ENCODE peak calls at places on chromosomes 11 and 22, in four cellular contexts. C is GM12878, F is HepG2, H is K562. P is an unnamed sample.

GRCh38 chr11:73317373-73317772 is 9.3 kb downstream of the ARHGEF17 start:
- DNase-seq in C (no peak), F (no peak), H (no peak), P (no peak)

GRCh38 chr11:95599959-95600586 is 189.5 kb downstream of the FAM76B start:
- DNase-seq in C (no peak), F (no peak), H (no peak), P (no peak)

GRCh38 chr11:65310756-65311155 is 3.9 kb upstream of the CDC42EP2 start:
- DNase-seq in C (no peak), F (no peak), H (no peak), P (no peak)

GRCh38 chr11:122441702-122442092 is 213.8 kb upstream of the UBASH3B start:
- DNase-seq in C (no peak), F (no peak), H (no peak), P (no peak)

GRCh38 chr11:12125609-12126149 is 15.3 kb downstream of the MICAL2 start:
- DNase-seq in C (no peak), F (no peak), H (no peak), P (no peak)

GRCh38 chr22:21835378-21835777 is 32.1 kb downstream of the MAPK1 start:
- DNase-seq in C (no peak), F (no peak), H (no peak), P (no peak)

GRCh38 chr11:121909571-121909970 is 206.4 kb downstream of the BLID start:
- DNase-seq in C (no peak), F (no peak), H (no peak), P (no peak)

GRCh38 chr11:36237341-36237740 is 51.9 kb downstream of the COMMD9 start:
- DNase-seq in C (no peak), F (no peak), H (no peak), P (no peak)

GRCh38 chr11:83035070-83035854 is 36.4 kb downstream of the RAB30 start:
- DNase-seq in C (no peak), F (no peak), H (no peak), P (no peak)

GRCh38 chr11:99534812-99535211 is 514.1 kb downstream of the CNTN5 start:
- DNase-seq in C (no peak), F (no peak), H (no peak), P (no peak)

GRCh38 chr11:65859812-65860277 is 388 bp upstream of the MUS81 start:
- DNase-seq in C (no peak), F (no peak), H (no peak), P (no peak)

GRCh38 chr11:113176561-113176960 is 137.8 kb upstream of the TTC12 start:
- DNase-seq in C (no peak), F (no peak), H (no peak), P (no peak)

GRCh38 chr11:120906752-120907151 is 117.2 kb upstream of the TBCEL start:
- DNase-seq in C (no peak), F (no peak), H (no peak), P (no peak)

GRCh38 chr22:48745842-48746788 is 1081.6 kb downstream of the BRD1 start:
- DNase-seq in C (no peak), F (no peak), H (no peak), P (no peak)

GRCh38 chr11:120420572-120420971 is 84.4 kb downstream of the ARHGEF12 start:
- DNase-seq in C (no peak), F (no peak), H (no peak), P (no peak)

GRCh38 chr11:8937159-8937558 is 4.4 kb upstream of the C11orf16 start:
- DNase-seq in C (no peak), F (no peak), H (no peak), P (no peak)

GRCh38 chr11:34387653-34388052 is 29.8 kb upstream of the ABTB2 start:
- DNase-seq in C (no peak), F (no peak), H (no peak), P (no peak)

GRCh38 chr11:81005595-81005994 is 1564.8 kb upstream of the TENM4 start:
- DNase-seq in C (no peak), F (no peak), H (no peak), P (no peak)

GRCh38 chr11:134045799-134046635 is 22.9 kb upstream of the JAM3 start:
- DNase-seq in C (no peak), F (no peak), H (no peak), P (no peak)

GRCh38 chr11:46247664-46248063 is 29.8 kb upstream of the CREB3L1 start:
- DNase-seq in C (no peak), F (peak; percentile 72), H (no peak), P (no peak)

GRCh38 chr22:23787910-23788309 is 1.1 kb downstream of the SMARCB1 start:
- DNase-seq in C (no peak), F (no peak), H (no peak), P (no peak)

GRCh38 chr22:23079814-23080521 is 9.6 kb downstream of the GNAZ start:
- DNase-seq in C (no peak), F (peak; percentile 29), H (peak; percentile 52), P (no peak)

GRCh38 chr11:106077609-106078517 is at the start of gene AASDHPPT:
- DNase-seq in C (no peak), F (peak; percentile 46), H (peak; percentile 13), P (peak; percentile 22)

GRCh38 chr22:22418957-22419356 is 89.6 kb downstream of the ZNF280B start:
- DNase-seq in C (no peak), F (no peak), H (no peak), P (no peak)

GRCh38 chr22:32050678-32051515 is 7.8 kb downstream of the SLC5A1 start:
- DNase-seq in C (peak; percentile 63), F (peak; percentile 20), H (no peak), P (peak; percentile 62)
- TF ChIP-seq BHLHE40 in C (peak; percentile 73), F (no peak), H (no peak), P (no peak)

GRCh38 chr11:116644948-116645305 is 127.9 kb downstream of the BUD13 start:
- DNase-seq in C (no peak), F (peak; percentile 8), H (no peak), P (no peak)
- TF ChIP-seq TARDBP in C (no peak), F (no peak), H (no peak), P (no peak)

GRCh38 chr11:118319031-118319814 is 14.7 kb downstream of the CD3E start:
- DNase-seq in C (no peak), F (no peak), H (no peak), P (no peak)

GRCh38 chr11:118325283-118325682 is 17.2 kb downstream of the CD3D start:
- DNase-seq in C (no peak), F (no peak), H (no peak), P (no peak)

GRCh38 chr11:118321386-118322082 is 17.0 kb downstream of the CD3E start:
- DNase-seq in C (no peak), F (peak; percentile 32), H (no peak), P (no peak)

GRCh38 chr11:118320515-118320914 is 16.0 kb downstream of the CD3E start:
- DNase-seq in C (no peak), F (no peak), H (no peak), P (no peak)

GRCh38 chr11:118322721-118323120 is 18.2 kb downstream of the CD3E start:
- DNase-seq in C (no peak), F (no peak), H (no peak), P (no peak)
- TF ChIP-seq FOXK2 in C (no peak), F (no peak), H (no peak), P (no peak)

GRCh38 chr11:16924462-16924825 is 89.8 kb downstream of the PLEKHA7 start:
- DNase-seq in C (no peak), F (no peak), H (no peak), P (no peak)
- TF ChIP-seq BHLHE40 in C (no peak), F (no peak), H (no peak), P (no peak)

GRCh38 chr11:3841426-3842304 is 906 bp upstream of the RHOG start:
- DNase-seq in C (peak; percentile 79), F (peak; percentile 79), H (peak; percentile 80), P (peak; percentile 78)
- TF ChIP-seq TARDBP in C (no peak), F (no peak), H (no peak), P (no peak)

DNA sequence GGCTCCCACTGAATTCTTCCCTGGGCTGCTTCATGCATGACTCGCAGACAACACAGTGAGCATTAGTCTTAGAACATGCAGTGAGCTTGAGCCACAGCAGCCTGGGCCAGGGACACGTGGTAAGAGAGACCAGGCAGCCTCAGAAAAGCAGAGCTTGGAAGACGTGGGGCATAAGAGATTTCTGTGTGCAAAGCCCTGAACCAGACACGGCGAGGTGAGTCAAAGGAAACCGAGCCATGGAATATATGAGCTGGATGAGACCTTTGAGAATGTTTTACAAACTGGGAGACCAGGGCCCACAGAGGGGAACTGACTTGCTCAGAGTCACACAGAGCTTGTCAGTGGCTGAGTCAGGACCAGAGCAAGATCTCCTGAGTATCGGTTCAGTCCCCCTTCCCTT is 8.5 kb upstream of the FXYD6 start:
- DNase-seq in C (no peak), F (no peak), H (no peak), P (no peak)
- TF ChIP-seq FOXK2 in C (no peak), F (no peak), H (no peak), P (no peak)